ENCODE peak calls at places on chromosomes 13 and 19, in four cellular contexts. F is K562, S is Panc1, U is HepG2. R is an unnamed sample.

GRCh38 chr19:33191501-33191900 is 2.6 kb upstream of the LRP3 start:
- DNase-seq in S (no peak), F (no peak), U (no peak), R (no peak)

GRCh38 chr19:56094449-56094848 is 26.6 kb downstream of the ZNF787 start:
- DNase-seq in U (no peak), F (no peak), S (no peak), R (no peak)

GRCh38 chr13:73096173-73097117 is 37.6 kb downstream of the KLF5 start:
- DNase-seq in S (no peak), F (no peak), U (peak), R (no peak)

GRCh38 chr19:29690842-29691241 is 24.2 kb downstream of the C19orf12 start:
- DNase-seq in S (no peak), U (peak), F (peak), R (peak)

GRCh38 chr19:18520848-18521691 is 800 bp downstream of the ELL start:
- DNase-seq in S (no peak), U (no peak), F (no peak), R (no peak)

GRCh38 chr19:56821675-56822074 is 18.9 kb downstream of the PEG3 start:
- DNase-seq in U (no peak), F (no peak), S (no peak), R (no peak)

GRCh38 chr13:60398949-60399589 is 2.0 kb downstream of the TDRD3 start:
- DNase-seq in U (no peak), S (no peak), F (peak), R (no peak)

GRCh38 chr13:80251403-80251802 is 89.5 kb downstream of the SPRY2 start:
- DNase-seq in S (no peak), F (no peak), U (no peak), R (no peak)

GRCh38 chr19:14677464-14677863 is 2.8 kb upstream of the ADGRE3 start:
- DNase-seq in U (no peak), F (no peak), S (no peak), R (no peak)

GRCh38 chr19:36686365-36687213 is 823 bp upstream of the ZNF567 start:
- DNase-seq in U (no peak), S (no peak), F (peak), R (no peak)

GRCh38 chr19:29676586-29676985 is 11.3 kb downstream of the PLEKHF1 start:
- DNase-seq in U (no peak), S (no peak), F (no peak), R (no peak)

GRCh38 chr13:30690282-30691188 is 44.8 kb upstream of the ALOX5AP start:
- DNase-seq in U (no peak), S (no peak), F (no peak), R (no peak)

GRCh38 chr13:72960541-72960940 is 98.3 kb upstream of the KLF5 start:
- DNase-seq in S (no peak), U (peak), F (no peak), R (no peak)

GRCh38 chr19:51697169-51697776 is 4.1 kb downstream of the SPACA6 start:
- DNase-seq in U (no peak), S (no peak), F (no peak), R (no peak)

GRCh38 chr13:90447735-90448103 is 899.8 kb upstream of the MIR17HG start:
- DNase-seq in U (no peak), S (no peak), F (no peak), R (peak)

GRCh38 chr19:6451583-6452222 is 7.9 kb downstream of the SLC25A23 start:
- DNase-seq in F (no peak), U (no peak), S (no peak), R (no peak)

GRCh38 chr19:1655131-1655981 is 2.9 kb upstream of the TCF3 start:
- DNase-seq in S (no peak), F (no peak), U (no peak), R (no peak)

GRCh38 chr19:44925114-44925891 is 10.9 kb downstream of the APOC1 start:
- DNase-seq in U (peak), S (no peak), F (no peak), R (no peak)

GRCh38 chr19:32363632-32364031 is 18.2 kb downstream of the ZNF507 start:
- DNase-seq in S (no peak), U (no peak), F (no peak), R (no peak)

GRCh38 chr19:42068756-42069571 is 1.0 kb downstream of the GRIK5 start:
- DNase-seq in S (no peak), U (no peak), F (no peak), R (no peak)

GRCh38 chr19:3367572-3368440 is 1.4 kb downstream of the NFIC start:
- DNase-seq in S (no peak), U (no peak), F (peak), R (no peak)

GRCh38 chr13:110448677-110449076 is 112.8 kb downstream of the RAB20 start:
- DNase-seq in S (no peak), U (no peak), F (no peak), R (no peak)

GRCh38 chr13:101416181-101417042 is at the start of gene NALCN:
- DNase-seq in U (no peak), F (no peak), S (no peak), R (no peak)

GRCh38 chr13:110915057-110915873 is at the start of gene ANKRD10:
- DNase-seq in U (peak), F (peak), S (peak), R (peak)

GRCh38 chr13:40375522-40376171 is 290.8 kb downstream of the FOXO1 start:
- DNase-seq in S (no peak), F (no peak), U (no peak), R (no peak)

GRCh38 chr13:40376867-40377266 is 289.6 kb downstream of the FOXO1 start:
- DNase-seq in S (no peak), U (no peak), F (no peak), R (no peak)

GRCh38 chr13:40379186-40379585 is 287.3 kb downstream of the FOXO1 start:
- DNase-seq in U (no peak), S (no peak), F (no peak), R (no peak)

GRCh38 chr13:40376296-40376849 is 290.1 kb downstream of the FOXO1 start:
- DNase-seq in S (no peak), U (no peak), F (no peak), R (no peak)

GRCh38 chr13:40377783-40378182 is 288.7 kb downstream of the FOXO1 start:
- DNase-seq in U (no peak), F (no peak), S (no peak), R (no peak)
- TF ChIP-seq TCF7L2 in U (no peak), F (no peak), S (no peak), R (no peak)

GRCh38 chr13:23434431-23434830 is 929 bp upstream of the SACS start:
- DNase-seq in S (no peak), U (no peak), F (no peak), R (no peak)

GRCh38 chr13:23436680-23437079 is 3.2 kb upstream of the SACS start:
- DNase-seq in S (no peak), U (no peak), F (no peak), R (no peak)

GRCh38 chr13:23432589-23432988 is 913 bp downstream of the SACS start:
- DNase-seq in F (no peak), U (no peak), S (no peak), R (no peak)

GRCh38 chr13:23430664-23431063 is 2.8 kb downstream of the SACS start:
- DNase-seq in S (no peak), F (no peak), U (no peak), R (no peak)

DNA sequence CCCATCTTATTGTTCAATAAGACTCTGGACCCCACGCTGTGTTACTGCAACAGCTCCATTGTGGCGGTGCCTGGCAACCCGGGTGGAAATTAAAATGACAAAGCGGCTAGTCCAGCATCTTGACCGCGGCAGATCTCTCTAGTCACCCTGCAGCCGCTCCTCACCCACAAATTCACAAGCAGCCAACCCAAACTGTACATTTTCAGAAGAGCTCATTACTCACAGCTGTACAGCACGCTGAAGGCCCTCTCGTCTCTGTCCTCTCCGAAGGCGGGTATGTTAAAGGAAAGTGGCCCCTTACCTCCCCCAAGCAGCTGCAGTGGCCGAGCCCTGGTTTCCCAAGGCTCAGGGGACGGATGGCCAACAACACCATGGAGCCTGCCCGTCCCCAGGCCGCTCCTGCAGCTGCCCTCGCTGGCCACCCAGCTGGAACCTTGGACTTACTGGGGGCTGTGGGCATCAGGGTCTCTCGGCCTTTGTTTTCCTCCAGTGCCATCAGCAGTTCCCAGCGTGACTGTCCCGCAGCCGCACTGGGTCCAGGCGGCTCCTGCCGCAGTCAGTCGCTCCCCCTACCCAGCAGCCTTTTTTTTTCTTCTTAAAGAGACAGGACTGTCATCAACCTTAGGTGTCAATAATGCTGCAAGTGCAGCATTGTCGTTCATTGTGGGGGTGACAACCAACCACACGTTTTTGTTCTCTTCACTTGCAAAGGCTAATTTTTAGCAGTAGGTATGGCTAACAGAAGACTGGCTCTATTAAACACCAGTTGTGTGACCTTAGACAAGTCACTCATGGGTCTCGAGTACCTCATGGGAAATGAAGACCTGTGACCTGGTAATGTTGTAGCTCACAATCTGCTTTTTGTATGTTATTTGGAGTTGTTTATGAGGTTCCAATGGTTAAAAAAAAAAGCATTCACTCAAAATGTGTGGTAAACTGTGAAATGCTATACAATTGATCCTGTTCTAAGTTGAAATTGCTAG is at the start of gene SACS:
- DNase-seq in U (no peak), F (no peak), S (no peak), R (no peak)
- TF ChIP-seq TCF7L2 in U (no peak), F (no peak), S (no peak), R (no peak)

GRCh38 chr19:31335716-31336115 is 13.5 kb downstream of the TSHZ3 start:
- DNase-seq in U (no peak), S (no peak), F (no peak), R (no peak)

GRCh38 chr19:31337007-31337914 is 12.0 kb downstream of the TSHZ3 start:
- DNase-seq in S (no peak), F (no peak), U (no peak), R (no peak)

GRCh38 chr19:31340059-31341025 is 8.9 kb downstream of the TSHZ3 start:
- DNase-seq in F (no peak), U (no peak), S (no peak), R (no peak)

GRCh38 chr19:31339405-31339804 is 9.8 kb downstream of the TSHZ3 start:
- DNase-seq in S (no peak), U (no peak), F (peak), R (no peak)

GRCh38 chr19:31338069-31338767 is 11.0 kb downstream of the TSHZ3 start:
- DNase-seq in S (no peak), F (peak), U (peak), R (no peak)
- TF ChIP-seq TCF7L2 in S (no peak), F (no peak), U (no peak), R (no peak)

GRCh38 chr19:456547-457110 is 4.2 kb downstream of the SHC2 start:
- DNase-seq in U (no peak), F (no peak), S (no peak), R (no peak)
- TF ChIP-seq TCF7L2 in U (no peak), F (no peak), S (no peak), R (no peak)

DNA sequence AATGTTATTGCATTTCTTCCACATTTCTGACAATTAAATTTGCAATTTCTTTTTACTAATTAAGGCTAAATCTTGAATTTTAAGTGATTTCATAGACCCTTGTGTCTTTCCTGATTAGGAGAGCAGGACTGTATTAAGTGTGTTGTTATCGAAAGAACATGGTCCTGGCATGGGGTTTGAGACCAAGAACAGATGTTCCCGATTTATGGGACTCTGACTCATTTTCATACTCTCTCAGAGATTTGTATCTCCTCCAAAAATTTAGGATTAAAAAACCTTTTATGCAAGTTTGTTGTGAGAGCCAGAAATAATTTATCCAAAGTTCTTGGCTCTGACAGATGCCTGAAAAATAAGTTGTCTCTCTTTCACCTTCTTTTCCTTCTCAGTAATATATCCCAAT is 589.3 kb upstream of the ARGLU1 start:
- DNase-seq in U (no peak), F (no peak), S (no peak), R (no peak)
- TF ChIP-seq TCF7L2 in U (no peak), F (no peak), S (no peak), R (no peak)

DNA sequence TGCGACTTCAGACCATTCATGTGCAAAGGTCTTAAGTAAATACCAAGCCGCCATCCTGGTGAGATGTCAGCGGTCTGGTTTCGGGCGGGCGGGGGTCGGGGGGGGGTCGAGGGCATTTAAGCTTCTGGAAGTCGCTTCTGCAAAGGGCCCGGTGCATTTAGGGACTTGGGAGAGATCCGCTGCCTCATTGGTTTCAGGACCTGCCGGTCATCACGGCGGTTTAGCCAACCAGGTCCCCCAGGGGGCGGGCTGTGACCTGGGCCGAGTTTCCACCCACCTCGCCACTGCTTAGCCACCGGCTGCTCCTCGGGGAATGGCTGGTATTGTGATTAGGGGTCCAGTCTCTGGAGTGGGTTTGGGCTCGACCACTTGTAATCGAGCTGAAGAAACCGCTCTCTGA is 7.8 kb downstream of the ANKLE1 start:
- DNase-seq in S (no peak), U (no peak), F (peak), R (peak)
- TF ChIP-seq TCF7L2 in S (no peak), U (no peak), F (no peak), R (no peak)

GRCh38 chr13:45479661-45480060 is 14.9 kb downstream of the COG3 start:
- DNase-seq in F (no peak), S (no peak), U (no peak), R (no peak)
- TF ChIP-seq TCF7L2 in F (no peak), S (no peak), U (no peak), R (no peak)

DNA sequence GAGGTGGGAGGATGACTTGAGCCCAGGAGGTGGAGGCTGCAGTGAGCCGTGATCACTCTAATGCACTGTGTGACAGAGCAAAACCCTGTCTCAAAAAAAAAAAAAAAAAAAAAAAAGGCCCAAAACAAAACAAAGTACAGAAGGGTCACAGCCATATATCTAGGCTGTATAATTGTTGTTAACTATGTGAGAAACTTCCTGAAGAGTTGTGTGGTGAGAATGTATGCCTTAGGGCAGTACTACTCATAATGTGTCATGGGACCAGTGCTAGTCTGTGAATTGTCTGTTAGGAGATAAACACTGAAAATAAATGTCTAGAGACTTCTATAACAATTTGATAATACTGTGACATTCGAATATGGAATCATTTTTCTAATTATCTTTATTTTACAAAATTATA is 43.1 kb downstream of the PAN3 start:
- DNase-seq in F (no peak), U (no peak), S (peak), R (peak)
- TF ChIP-seq TCF7L2 in F (no peak), U (no peak), S (no peak), R (no peak)

R was measured in HCT116.